ENCODE peak calls at places on chromosomes 5 and 9, in nine cellular contexts. O is uterus, Q is tibial artery, F is colonic mucosa, P is right atrium auricular region, L is AG04449, C is adrenal gland, N is sigmoid colon, M is mammary epithelial cell. V is an unnamed sample.

GRCh38 chr9:26811106-26811505 is 81.5 kb downstream of the CAAP1 start:
- DNase-seq in F (no peak), O (no peak), P (no peak), L (no peak), Q (no peak), M (no peak), C (no peak), N (no peak), V (peak)

GRCh38 chr9:4617752-4618151 is 44.3 kb upstream of the PLPP6 start:
- DNase-seq in F (no peak), L (no peak), M (no peak), N (no peak), P (no peak), C (no peak), Q (no peak), O (no peak), V (no peak)

GRCh38 chr9:112086627-112087026 is 88.5 kb downstream of the SUSD1 start:
- DNase-seq in M (no peak), N (no peak), C (peak), F (no peak), Q (no peak), L (no peak), O (no peak), P (no peak), V (peak)

GRCh38 chr9:137407590-137408300 is 15.2 kb downstream of the EXD3 start:
- DNase-seq in F (no peak), N (peak), O (no peak), M (no peak), P (no peak), Q (no peak), L (no peak), C (peak), V (peak)

GRCh38 chr9:131697097-131697496 is 42.8 kb downstream of the RAPGEF1 start:
- DNase-seq in O (peak), N (peak), Q (peak), L (no peak), C (peak), P (no peak), M (no peak), F (no peak), V (peak)

GRCh38 chr5:112419050-112419595 is at the start of gene EPB41L4A:
- DNase-seq in O (peak), C (peak), P (no peak), F (peak), L (no peak), M (peak), N (no peak), Q (no peak), V (no peak)

GRCh38 chr9:128862401-128862851 is 19.3 kb downstream of the KYAT1 start:
- DNase-seq in F (peak), N (no peak), M (no peak), Q (no peak), C (no peak), L (no peak), O (no peak), P (no peak), V (no peak)

GRCh38 chr5:16508730-16509531 is 43.3 kb upstream of the ZNF622 start:
- DNase-seq in O (no peak), F (peak), M (peak), P (peak), L (no peak), N (no peak), C (peak), Q (peak), V (peak)

GRCh38 chr9:110278080-110278707 is 21.9 kb upstream of the TXN start:
- DNase-seq in L (no peak), N (no peak), Q (no peak), M (peak), P (no peak), C (no peak), F (no peak), O (no peak), V (peak)

GRCh38 chr5:92081958-92082712 is 699.0 kb upstream of the ARRDC3 start:
- DNase-seq in C (no peak), F (no peak), O (no peak), P (no peak), Q (no peak), N (no peak), M (no peak), L (no peak), V (no peak)
- H3K4me3 ChIP-seq in C (no peak), F (no peak), O (no peak), P (no peak), Q (no peak), N (no peak), M (peak), L (no peak), V (no peak)

GRCh38 chr5:149434162-149435014 is 55.3 kb upstream of the IL17B start:
- DNase-seq in O (peak), N (peak), L (no peak), P (peak), Q (peak), C (peak), F (peak), M (no peak), V (peak)
- TF ChIP-seq CTCF in O (peak), N (peak), L (peak), P (peak), Q (peak), C (peak), F (peak), M (peak), V (peak)

DNA sequence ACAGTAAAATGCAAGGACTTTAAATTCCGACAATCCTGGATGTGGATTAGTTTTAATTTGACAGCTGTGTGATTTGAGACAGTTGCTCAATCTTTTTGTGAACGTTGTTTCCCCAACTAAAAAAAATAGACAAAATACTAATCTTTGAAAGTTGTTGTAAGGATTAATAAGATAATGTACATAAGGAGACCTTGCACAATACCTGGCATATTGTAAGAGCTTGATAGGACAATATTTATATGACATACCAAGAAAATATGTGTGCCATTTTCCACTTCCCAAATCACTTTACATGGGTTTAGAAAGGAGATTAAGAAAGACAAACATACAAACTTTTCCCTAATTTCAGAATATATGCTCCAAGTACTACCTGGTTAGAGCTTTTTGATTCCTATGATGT is 25.3 kb downstream of the ARRDC3 start:
- DNase-seq in N (no peak), P (no peak), Q (no peak), L (no peak), C (no peak), M (no peak), F (no peak), O (no peak), V (peak)
- H3K4me3 ChIP-seq in N (no peak), P (no peak), Q (no peak), L (no peak), C (no peak), M (no peak), F (no peak), O (no peak), V (no peak)

DNA sequence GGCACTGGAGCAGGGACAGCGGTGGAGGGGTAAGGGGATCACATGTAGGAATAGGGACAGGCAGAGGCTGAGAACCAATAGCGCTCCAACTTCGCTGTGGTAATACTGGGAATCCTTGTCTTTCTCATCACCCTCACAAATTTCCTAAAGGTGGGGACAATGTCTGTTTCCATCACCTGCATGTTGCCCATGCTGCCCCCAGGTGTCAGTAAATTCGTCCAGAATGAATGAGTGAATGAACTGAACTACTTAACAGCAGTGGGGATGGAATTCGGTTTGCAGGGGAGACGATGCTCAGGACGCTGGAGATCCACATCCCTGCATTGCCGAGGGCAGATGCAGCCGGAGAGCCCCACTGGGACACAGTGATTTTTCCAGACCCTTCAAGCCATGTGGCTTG is 129.9 kb downstream of the PDZD2 start:
- DNase-seq in Q (no peak), M (no peak), P (no peak), L (no peak), F (no peak), C (no peak), O (no peak), N (no peak), V (no peak)
- TF ChIP-seq CTCF in Q (no peak), M (no peak), P (no peak), L (no peak), F (no peak), C (no peak), O (no peak), N (no peak), V (no peak)

DNA sequence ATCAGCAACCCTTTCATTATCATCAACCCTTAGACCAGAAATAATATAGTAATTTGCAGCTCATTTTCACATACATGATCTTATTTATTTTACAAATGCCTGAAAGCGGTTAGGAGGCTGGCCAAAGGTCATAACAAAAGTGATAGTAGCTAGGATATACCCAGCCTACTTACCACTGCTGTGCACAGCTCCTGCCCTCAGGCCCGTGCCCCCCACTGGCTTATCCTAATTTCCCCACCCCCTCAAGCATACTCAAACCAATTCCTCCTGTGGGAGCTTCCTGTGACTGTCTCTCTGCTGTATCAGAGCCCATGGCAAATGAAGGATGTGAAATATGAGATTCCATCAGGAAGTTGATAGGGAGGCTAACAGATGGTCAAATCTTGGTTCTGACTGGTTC is 14.8 kb downstream of the FAM219A start:
- DNase-seq in F (no peak), L (no peak), O (no peak), C (peak), M (no peak), Q (no peak), P (no peak), N (no peak), V (no peak)
- H3K4me3 ChIP-seq in F (no peak), L (no peak), O (no peak), C (no peak), M (no peak), Q (no peak), P (no peak), N (no peak), V (no peak)

GRCh38 chr9:116910201-116910600 is 223.1 kb downstream of the TRIM32 start:
- DNase-seq in M (no peak), F (no peak), O (no peak), Q (no peak), L (no peak), P (no peak), N (no peak), C (no peak), V (no peak)
- TF ChIP-seq CTCF in M (peak), F (no peak), O (no peak), Q (no peak), L (no peak), P (no peak), N (no peak), C (no peak), V (no peak)

DNA sequence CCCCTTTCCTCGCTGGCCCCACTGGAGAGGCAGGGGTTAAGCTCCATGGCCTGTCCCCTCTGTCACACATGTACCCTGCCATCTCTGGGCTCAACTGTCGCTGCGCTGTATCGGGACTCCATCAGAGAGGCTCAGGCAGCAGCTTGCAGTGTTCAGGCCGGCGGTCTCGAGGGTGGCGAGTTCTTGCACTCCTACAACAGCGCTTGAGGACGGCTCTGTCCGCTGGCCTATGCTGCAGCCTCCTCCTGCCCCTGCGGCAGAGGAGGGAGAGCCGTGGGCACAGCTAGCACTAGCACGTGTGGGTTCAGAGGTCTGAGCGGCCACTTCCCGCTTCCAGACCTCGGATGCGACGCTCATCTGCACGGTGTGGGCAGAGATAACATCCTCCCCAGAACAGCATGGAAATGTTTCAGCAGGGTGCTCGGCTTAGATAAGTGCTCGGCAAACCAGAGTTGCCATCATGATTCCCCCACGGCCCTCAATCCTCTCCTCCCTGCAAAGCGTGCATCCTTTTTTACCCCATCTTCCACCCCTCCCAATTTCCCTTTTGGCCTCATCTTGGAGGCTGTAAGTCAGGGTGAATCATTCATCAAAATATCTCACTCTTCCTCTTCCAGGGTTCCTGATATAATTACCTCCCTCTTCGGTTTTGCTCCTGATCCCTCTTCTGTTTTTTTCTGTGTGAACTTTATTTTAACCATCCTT is 41.9 kb upstream of the FUBP3 start:
- DNase-seq in M (no peak), F (no peak), L (no peak), N (no peak), O (peak), Q (no peak), C (no peak), P (no peak), V (peak)
- H3K4me3 ChIP-seq in M (no peak), F (no peak), L (no peak), N (no peak), O (no peak), Q (no peak), C (no peak), P (no peak), V (no peak)

DNA sequence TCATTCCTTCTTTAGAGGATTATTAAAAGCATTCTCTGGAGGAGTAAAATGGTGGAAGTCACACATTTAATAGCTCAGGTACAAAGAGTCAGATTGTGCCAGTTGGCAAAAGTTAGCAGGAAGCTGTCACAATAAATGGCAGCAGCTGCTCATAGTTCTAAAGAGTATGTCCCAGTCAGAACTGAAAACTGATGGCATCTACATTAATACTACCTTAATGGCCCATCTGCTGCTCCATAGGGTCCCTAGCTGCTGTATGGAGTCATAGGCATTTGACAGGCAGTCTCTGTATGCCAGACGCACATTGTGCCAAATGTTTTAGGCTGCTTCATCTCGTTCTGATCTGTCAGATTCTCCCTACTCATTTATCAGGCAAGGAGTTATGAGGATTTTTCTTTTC is 515.7 kb upstream of the ARRDC3 start:
- DNase-seq in M (no peak), Q (no peak), C (no peak), F (no peak), N (no peak), P (no peak), L (no peak), O (no peak), V (no peak)
- TF ChIP-seq CTCF in M (no peak), Q (no peak), C (no peak), F (no peak), N (no peak), P (no peak), L (no peak), O (no peak), V (no peak)

GRCh38 chr9:13900449-13900848 is 413.5 kb downstream of the NFIB start:
- DNase-seq in F (no peak), O (no peak), M (peak), P (no peak), L (no peak), C (no peak), Q (no peak), N (no peak), V (no peak)

GRCh38 chr9:13901176-13901575 is 412.8 kb downstream of the NFIB start:
- DNase-seq in Q (no peak), C (no peak), L (no peak), F (no peak), N (no peak), O (no peak), M (no peak), P (no peak), V (no peak)

GRCh38 chr9:13902286-13902685 is 411.7 kb downstream of the NFIB start:
- DNase-seq in N (no peak), Q (no peak), M (no peak), F (no peak), P (no peak), O (no peak), C (no peak), L (no peak), V (no peak)

GRCh38 chr9:13898957-13899356 is 415.0 kb downstream of the NFIB start:
- DNase-seq in F (no peak), C (no peak), Q (no peak), L (no peak), N (no peak), P (no peak), M (no peak), O (no peak), V (no peak)

DNA sequence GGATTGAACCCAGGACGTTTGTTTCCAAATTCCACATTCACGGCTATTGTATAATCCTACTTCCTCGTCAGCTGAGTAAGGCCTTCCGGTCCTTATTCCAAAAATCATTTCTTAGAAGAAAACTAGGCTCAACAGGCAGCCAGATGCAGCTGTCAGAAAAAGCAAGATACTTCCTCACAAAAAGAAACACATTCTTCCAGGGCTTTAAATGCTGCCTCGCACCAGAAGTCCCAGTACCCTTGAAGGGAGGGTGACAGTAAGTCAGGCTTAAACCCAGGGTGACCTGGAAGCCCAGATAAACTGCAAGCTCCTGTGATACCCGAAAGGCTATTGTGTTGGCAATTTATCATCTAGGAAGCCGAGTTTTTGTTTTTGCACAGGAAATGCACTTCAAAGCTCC is 414.0 kb downstream of the NFIB start:
- DNase-seq in N (no peak), C (peak), F (no peak), M (no peak), P (no peak), Q (no peak), O (peak), L (no peak), V (no peak)
- H3K4me3 ChIP-seq in N (no peak), C (no peak), F (no peak), M (no peak), P (no peak), Q (no peak), O (no peak), L (no peak), V (no peak)

DNA sequence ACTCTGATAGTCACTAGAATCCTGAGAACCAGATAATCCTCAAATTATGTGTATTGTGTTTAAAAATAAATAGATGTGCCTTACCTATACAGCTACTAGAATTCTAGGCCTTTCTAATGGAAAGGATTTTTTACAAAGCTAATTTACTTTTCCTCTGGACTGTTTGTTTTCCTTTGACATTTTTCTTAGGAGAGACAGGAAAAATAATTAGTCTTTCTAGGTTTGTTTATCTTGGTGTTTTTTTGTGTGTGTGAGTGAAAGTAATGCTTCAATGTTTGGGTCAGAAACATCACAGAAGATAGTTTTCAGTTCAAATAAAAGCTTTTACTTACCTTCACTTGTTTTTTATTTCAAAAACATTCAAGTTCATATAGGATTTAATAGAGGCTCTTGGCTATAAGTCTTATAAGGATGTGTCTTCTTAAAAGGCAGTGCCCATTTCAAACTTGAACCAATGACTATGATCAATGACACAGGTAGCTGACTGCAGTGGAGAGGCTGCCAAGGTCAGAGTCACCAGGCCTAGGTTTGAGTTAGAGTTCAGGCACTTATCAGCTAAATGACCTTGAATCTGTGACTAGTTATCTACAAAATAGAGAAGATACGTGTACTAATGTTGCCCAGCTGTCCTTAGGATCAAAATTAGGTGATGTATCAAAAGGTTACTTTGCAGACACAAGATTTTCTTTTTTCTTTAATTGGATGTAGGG is 92.8 kb downstream of the SNCAIP start:
- DNase-seq in C (no peak), M (no peak), F (no peak), N (no peak), P (no peak), O (no peak), Q (no peak), L (no peak), V (no peak)
- TF ChIP-seq CTCF in C (no peak), M (no peak), F (no peak), N (no peak), P (no peak), O (no peak), Q (no peak), L (no peak), V (no peak)